ENCODE peak calls at places on chromosomes 6 and 20, in seven cellular contexts. L is NCI-H1694 treated with DMSO at 0.1 percent for 48 hours; Y is Kasumi-1; M is stimulated activated CD4-positive, alpha-beta T cell treated with anti-CD3 and anti-CD28 coated beads, TNF-alpha, amount 100 ng/mL, for 24 hours; A is HTR-8/SVneo; X is Right ventricle myocardium inferior; G is glutamatergic neuron. J is an unnamed sample.
A peak's percentile ranks its signal among the peaks of the same experiment; 100 is the strongest.

GRCh38 chr6:72755752-72756151 is 133.9 kb downstream of the KCNQ5 start:
- DNase-seq in A (no peak), L (no peak), G (no peak), Y (no peak), M (no peak), X (no peak), J (no peak)

GRCh38 chr6:47290124-47290834 is 19.4 kb downstream of the TNFRSF21 start:
- DNase-seq in Y (no peak), G (no peak), A (no peak), X (no peak), M (no peak), L (no peak), J (no peak)

GRCh38 chr20:17910828-17911294 is 57.7 kb downstream of the SNX5 start:
- DNase-seq in A (no peak), G (no peak), M (no peak), L (no peak), Y (no peak), X (peak; percentile 50), J (no peak)

GRCh38 chr6:113558966-113559365 is 298.2 kb upstream of the MARCKS start:
- DNase-seq in L (peak; percentile 53), A (no peak), Y (no peak), M (no peak), G (no peak), X (no peak), J (no peak)

GRCh38 chr20:15058836-15059235 is 721.4 kb upstream of the FLRT3 start:
- DNase-seq in G (no peak), M (no peak), L (no peak), A (no peak), X (no peak), Y (no peak), J (no peak)

GRCh38 chr20:34988176-34988540 is 32.5 kb downstream of the MYH7B start:
- DNase-seq in G (no peak), A (no peak), X (peak; percentile 59), M (no peak), Y (no peak), L (no peak), J (no peak)

GRCh38 chr6:36120539-36120938 is 9.8 kb upstream of the MAPK13 start:
- DNase-seq in Y (peak; percentile 33), X (peak; percentile 72), A (no peak), M (peak; percentile 58), G (no peak), L (no peak), J (no peak)

GRCh38 chr6:127243501-127243900 is 23.2 kb upstream of the RNF146 start:
- DNase-seq in Y (no peak), A (no peak), M (no peak), L (no peak), X (no peak), G (no peak), J (no peak)

GRCh38 chr6:5132741-5133140 is 47.6 kb downstream of the PPP1R3G start:
- DNase-seq in A (no peak), G (no peak), M (no peak), L (no peak), X (peak; percentile 83), Y (peak; percentile 85), J (peak; percentile 58)

GRCh38 chr6:124490123-124490522 is 472.1 kb upstream of the RNF217 start:
- DNase-seq in M (no peak), X (no peak), A (peak; percentile 13), G (no peak), Y (no peak), L (no peak), J (no peak)

GRCh38 chr6:1759877-1760276 is 150.2 kb downstream of the FOXC1 start:
- DNase-seq in L (no peak), M (no peak), G (no peak), X (no peak), Y (no peak), A (no peak), J (no peak)

GRCh38 chr20:6057139-6057538 is 3.3 kb upstream of the LRRN4 start:
- DNase-seq in X (no peak), A (no peak), L (no peak), Y (no peak), M (no peak), G (no peak), J (no peak)

GRCh38 chr20:49832632-49833327 is 20.2 kb downstream of the SLC9A8 start:
- DNase-seq in X (no peak), M (no peak), Y (peak; percentile 25), A (no peak), L (no peak), G (no peak), J (no peak)

GRCh38 chr6:94350833-94351232 is 931.5 kb upstream of the EPHA7 start:
- DNase-seq in X (no peak), G (no peak), L (no peak), Y (no peak), M (no peak), A (no peak), J (no peak)

GRCh38 chr20:62020935-62021701 is 44.6 kb downstream of the TAF4 start:
- DNase-seq in Y (no peak), M (no peak), L (no peak), A (no peak), X (peak; percentile 82), G (peak; percentile 56), J (peak; percentile 65)

GRCh38 chr6:32196682-32197616 is 4.5 kb upstream of the GPSM3 start:
- DNase-seq in A (no peak), Y (no peak), M (no peak), L (no peak), X (no peak), G (no peak), J (peak; percentile 74)

GRCh38 chr6:17957488-17957887 is 29.9 kb downstream of the KIF13A start:
- DNase-seq in M (no peak), X (no peak), L (no peak), G (no peak), Y (no peak), A (no peak), J (no peak)

GRCh38 chr6:169289671-169290408 is 36.2 kb upstream of the THBS2 start:
- DNase-seq in X (peak; percentile 82), L (no peak), M (no peak), G (no peak), A (no peak), Y (peak; percentile 26), J (no peak)

GRCh38 chr6:137056121-137056880 is 11.5 kb upstream of the IL20RA start:
- DNase-seq in Y (no peak), X (no peak), M (no peak), A (no peak), L (no peak), G (no peak), J (no peak)

GRCh38 chr6:70108230-70108629 is 194.7 kb downstream of the COL9A1 start:
- DNase-seq in X (no peak), G (no peak), Y (peak; percentile 57), A (peak; percentile 6), M (no peak), L (peak; percentile 55), J (no peak)

GRCh38 chr20:51275181-51275580 is 252.3 kb upstream of the KCNG1 start:
- DNase-seq in G (no peak), M (no peak), L (no peak), A (no peak), X (no peak), Y (no peak), J (no peak)

GRCh38 chr6:83708970-83709747 is at the start of gene SNAP91:
- DNase-seq in G (peak; percentile 94), X (peak; percentile 73), A (peak; percentile 18), M (peak; percentile 1), L (peak; percentile 48), Y (peak; percentile 12), J (peak; percentile 57)

GRCh38 chr6:162203287-162203686 is 524.3 kb downstream of the PRKN start:
- DNase-seq in M (no peak), Y (no peak), X (no peak), A (no peak), L (no peak), G (no peak), J (no peak)

GRCh38 chr6:36840471-36841461 is 1.5 kb upstream of the CPNE5 start:
- DNase-seq in G (peak; percentile 50), A (no peak), L (no peak), M (peak; percentile 34), X (no peak), Y (no peak), J (peak; percentile 48)

GRCh38 chr20:36396847-36397246 is 90.7 kb downstream of the DLGAP4 start:
- DNase-seq in A (no peak), M (no peak), L (no peak), Y (no peak), G (no peak), X (no peak), J (no peak)

GRCh38 chr6:165244524-165245247 is 64.7 kb downstream of the C6orf118 start:
- DNase-seq in Y (no peak), G (no peak), A (no peak), M (no peak), L (no peak), X (no peak), J (no peak)

GRCh38 chr6:12916001-12916400 is 199.4 kb downstream of the PHACTR1 start:
- DNase-seq in L (no peak), G (no peak), A (no peak), Y (peak; percentile 51), X (no peak), M (no peak), J (no peak)

GRCh38 chr6:119594907-119595306 is 245.3 kb upstream of the MAN1A1 start:
- DNase-seq in L (no peak), Y (no peak), A (no peak), M (no peak), G (no peak), X (no peak), J (no peak)

GRCh38 chr20:32040142-32040953 is 11.7 kb upstream of the HCK start:
- DNase-seq in G (no peak), X (peak; percentile 89), L (peak; percentile 6), A (no peak), M (no peak), Y (peak; percentile 81), J (no peak)

GRCh38 chr20:57996936-57997629 is 231.4 kb downstream of the ANKRD60 start:
- DNase-seq in G (no peak), X (no peak), Y (no peak), M (no peak), A (no peak), L (no peak), J (no peak)

GRCh38 chr20:19690462-19690861 is 67.6 kb upstream of the RIN2 start:
- DNase-seq in X (no peak), G (no peak), A (no peak), Y (no peak), M (no peak), L (no peak), J (no peak)

GRCh38 chr20:16001286-16001685 is 572.0 kb downstream of the KIF16B start:
- DNase-seq in Y (no peak), M (no peak), A (no peak), G (no peak), X (no peak), L (no peak), J (no peak)

GRCh38 chr6:111566873-111567517 is 38.7 kb downstream of the TRAF3IP2 start:
- DNase-seq in A (no peak), G (no peak), M (no peak), L (no peak), Y (peak; percentile 73), X (no peak), J (no peak)

GRCh38 chr6:44342489-44342888 is at the start of gene SPATS1:
- DNase-seq in L (no peak), M (no peak), Y (no peak), X (no peak), A (no peak), G (peak; percentile 45), J (peak; percentile 54)

GRCh38 chr6:42441661-42442081 is 10.1 kb downstream of the TRERF1 start:
- DNase-seq in A (no peak), M (no peak), G (no peak), Y (no peak), L (no peak), X (no peak), J (no peak)

J was measured in ovary.